ENCODE peak calls at places on chromosomes 5 and 9, in eight cellular contexts. One of them, this sample, is unnamed.

GRCh38 chr5:141489841-141490240 is 960 bp downstream of the PCDHGC5 start:
- DNase-seq in fibroblast of mammary gland: no peak
- DNase-seq in AG04449: no peak
- DNase-seq in PC-3: no peak
- DNase-seq in hepatocyte: no peak
- DNase-seq in kidney: no peak
- DNase-seq in GM12865: no peak
- DNase-seq in dorsolateral prefrontal cortex: no peak
- DNase-seq in this sample: no peak

GRCh38 chr5:159104058-159104651 is 4.4 kb upstream of the EBF1 start:
- DNase-seq in kidney: peak
- DNase-seq in dorsolateral prefrontal cortex: no peak
- DNase-seq in fibroblast of mammary gland: peak
- DNase-seq in PC-3: peak
- DNase-seq in hepatocyte: peak
- DNase-seq in AG04449: no peak
- DNase-seq in GM12865: peak
- DNase-seq in this sample: peak

GRCh38 chr9:113228130-113228665 is 6.9 kb downstream of the SLC31A1 start:
- DNase-seq in hepatocyte: peak
- DNase-seq in PC-3: no peak
- DNase-seq in kidney: no peak
- DNase-seq in AG04449: no peak
- DNase-seq in dorsolateral prefrontal cortex: no peak
- DNase-seq in GM12865: no peak
- DNase-seq in fibroblast of mammary gland: no peak
- DNase-seq in this sample: no peak

GRCh38 chr5:34038838-34039237 is 4.2 kb downstream of the C1QTNF3 start:
- DNase-seq in fibroblast of mammary gland: no peak
- DNase-seq in kidney: no peak
- DNase-seq in AG04449: no peak
- DNase-seq in GM12865: no peak
- DNase-seq in PC-3: no peak
- DNase-seq in hepatocyte: no peak
- DNase-seq in dorsolateral prefrontal cortex: no peak
- DNase-seq in this sample: no peak

GRCh38 chr9:33192493-33193245 is 25.5 kb upstream of the B4GALT1 start:
- DNase-seq in hepatocyte: no peak
- DNase-seq in AG04449: no peak
- DNase-seq in fibroblast of mammary gland: peak
- DNase-seq in GM12865: no peak
- DNase-seq in kidney: no peak
- DNase-seq in dorsolateral prefrontal cortex: no peak
- DNase-seq in PC-3: no peak
- DNase-seq in this sample: no peak

GRCh38 chr5:139762624-139763170 is 32.9 kb upstream of the PSD2 start:
- DNase-seq in PC-3: no peak
- DNase-seq in fibroblast of mammary gland: no peak
- DNase-seq in dorsolateral prefrontal cortex: no peak
- DNase-seq in GM12865: no peak
- DNase-seq in AG04449: no peak
- DNase-seq in kidney: peak
- DNase-seq in hepatocyte: peak
- DNase-seq in this sample: no peak

GRCh38 chr9:80605129-80605528 is 1033.4 kb downstream of the TLE4 start:
- DNase-seq in GM12865: no peak
- DNase-seq in hepatocyte: peak
- DNase-seq in dorsolateral prefrontal cortex: no peak
- DNase-seq in AG04449: no peak
- DNase-seq in fibroblast of mammary gland: peak
- DNase-seq in PC-3: peak
- DNase-seq in kidney: no peak
- DNase-seq in this sample: peak

GRCh38 chr9:129575818-129576217 is 45.1 kb downstream of the C9orf50 start:
- DNase-seq in PC-3: no peak
- DNase-seq in GM12865: no peak
- DNase-seq in fibroblast of mammary gland: no peak
- DNase-seq in hepatocyte: no peak
- DNase-seq in dorsolateral prefrontal cortex: no peak
- DNase-seq in kidney: no peak
- DNase-seq in AG04449: no peak
- DNase-seq in this sample: no peak

GRCh38 chr9:22114956-22115355 is 105.9 kb upstream of the CDKN2B start:
- DNase-seq in fibroblast of mammary gland: peak
- DNase-seq in GM12865: no peak
- DNase-seq in AG04449: no peak
- DNase-seq in dorsolateral prefrontal cortex: no peak
- DNase-seq in hepatocyte: no peak
- DNase-seq in PC-3: peak
- DNase-seq in kidney: no peak
- DNase-seq in this sample: no peak

GRCh38 chr9:131707677-131708612 is 31.9 kb downstream of the RAPGEF1 start:
- DNase-seq in PC-3: peak
- DNase-seq in kidney: no peak
- DNase-seq in GM12865: peak
- DNase-seq in AG04449: peak
- DNase-seq in fibroblast of mammary gland: peak
- DNase-seq in dorsolateral prefrontal cortex: no peak
- DNase-seq in hepatocyte: no peak
- DNase-seq in this sample: peak

GRCh38 chr5:78927657-78928282 is 57.3 kb downstream of the ARSB start:
- DNase-seq in hepatocyte: peak
- DNase-seq in PC-3: peak
- DNase-seq in fibroblast of mammary gland: peak
- DNase-seq in kidney: no peak
- DNase-seq in AG04449: peak
- DNase-seq in GM12865: no peak
- DNase-seq in dorsolateral prefrontal cortex: no peak
- DNase-seq in this sample: peak

GRCh38 chr5:69527128-69527745 is 32.8 kb upstream of the GTF2H2C start:
- DNase-seq in dorsolateral prefrontal cortex: no peak
- DNase-seq in hepatocyte: no peak
- DNase-seq in AG04449: no peak
- DNase-seq in PC-3: no peak
- DNase-seq in kidney: no peak
- DNase-seq in fibroblast of mammary gland: no peak
- DNase-seq in GM12865: no peak
- DNase-seq in this sample: no peak

GRCh38 chr5:43294226-43294625 is 19.0 kb downstream of the HMGCS1 start:
- DNase-seq in hepatocyte: no peak
- DNase-seq in PC-3: peak
- DNase-seq in kidney: no peak
- DNase-seq in AG04449: peak
- DNase-seq in dorsolateral prefrontal cortex: no peak
- DNase-seq in fibroblast of mammary gland: peak
- DNase-seq in GM12865: no peak
- DNase-seq in this sample: no peak

GRCh38 chr5:34598177-34598794 is 57.8 kb upstream of the RAI14 start:
- DNase-seq in hepatocyte: peak
- DNase-seq in PC-3: peak
- DNase-seq in AG04449: peak
- DNase-seq in GM12865: no peak
- DNase-seq in fibroblast of mammary gland: peak
- DNase-seq in dorsolateral prefrontal cortex: no peak
- DNase-seq in kidney: no peak
- DNase-seq in this sample: peak

GRCh38 chr5:77999013-77999798 is 223.1 kb upstream of the TBCA start:
- DNase-seq in AG04449: no peak
- DNase-seq in kidney: no peak
- DNase-seq in dorsolateral prefrontal cortex: no peak
- DNase-seq in PC-3: no peak
- DNase-seq in hepatocyte: no peak
- DNase-seq in fibroblast of mammary gland: no peak
- DNase-seq in GM12865: no peak
- DNase-seq in this sample: no peak

GRCh38 chr5:108382784-108383358 is 973 bp upstream of the FBXL17 start:
- DNase-seq in hepatocyte: peak
- DNase-seq in kidney: no peak
- DNase-seq in PC-3: no peak
- DNase-seq in AG04449: no peak
- DNase-seq in dorsolateral prefrontal cortex: no peak
- DNase-seq in GM12865: peak
- DNase-seq in fibroblast of mammary gland: peak
- DNase-seq in this sample: no peak

GRCh38 chr9:34891386-34891785 is 66.7 kb upstream of the PHF24 start:
- DNase-seq in dorsolateral prefrontal cortex: no peak
- DNase-seq in PC-3: peak
- DNase-seq in AG04449: no peak
- DNase-seq in hepatocyte: no peak
- DNase-seq in GM12865: no peak
- DNase-seq in kidney: no peak
- DNase-seq in fibroblast of mammary gland: peak
- DNase-seq in this sample: peak

GRCh38 chr5:68683632-68684035 is 410.2 kb upstream of the SLC30A5 start:
- DNase-seq in hepatocyte: peak
- DNase-seq in PC-3: peak
- DNase-seq in fibroblast of mammary gland: peak
- DNase-seq in kidney: peak
- DNase-seq in AG04449: peak
- DNase-seq in dorsolateral prefrontal cortex: peak
- DNase-seq in GM12865: no peak
- DNase-seq in this sample: peak

GRCh38 chr5:107476783-107477182 is 194.0 kb downstream of the EFNA5 start:
- DNase-seq in AG04449: no peak
- DNase-seq in hepatocyte: peak
- DNase-seq in GM12865: peak
- DNase-seq in fibroblast of mammary gland: no peak
- DNase-seq in kidney: no peak
- DNase-seq in PC-3: no peak
- DNase-seq in dorsolateral prefrontal cortex: no peak
- DNase-seq in this sample: no peak

GRCh38 chr5:17004441-17005086 is 68.5 kb upstream of the MYO10 start:
- DNase-seq in hepatocyte: no peak
- DNase-seq in PC-3: no peak
- DNase-seq in fibroblast of mammary gland: no peak
- DNase-seq in dorsolateral prefrontal cortex: no peak
- DNase-seq in AG04449: no peak
- DNase-seq in GM12865: no peak
- DNase-seq in kidney: no peak
- DNase-seq in this sample: no peak

GRCh38 chr9:132797861-132798659 is 80.0 kb downstream of the AK8 start:
- DNase-seq in kidney: peak
- DNase-seq in PC-3: no peak
- DNase-seq in dorsolateral prefrontal cortex: no peak
- DNase-seq in AG04449: no peak
- DNase-seq in fibroblast of mammary gland: peak
- DNase-seq in GM12865: no peak
- DNase-seq in hepatocyte: no peak
- DNase-seq in this sample: peak

GRCh38 chr5:51652980-51653379 is 269.7 kb downstream of the ISL1 start:
- DNase-seq in fibroblast of mammary gland: no peak
- DNase-seq in PC-3: peak
- DNase-seq in AG04449: no peak
- DNase-seq in dorsolateral prefrontal cortex: no peak
- DNase-seq in GM12865: no peak
- DNase-seq in kidney: no peak
- DNase-seq in hepatocyte: no peak
- DNase-seq in this sample: no peak

GRCh38 chr5:169826618-169827017 is 153.7 kb downstream of the INSYN2B start:
- DNase-seq in kidney: no peak
- DNase-seq in dorsolateral prefrontal cortex: no peak
- DNase-seq in GM12865: no peak
- DNase-seq in AG04449: no peak
- DNase-seq in hepatocyte: no peak
- DNase-seq in fibroblast of mammary gland: no peak
- DNase-seq in PC-3: peak
- DNase-seq in this sample: no peak
- TF ChIP-seq CTCF in kidney: peak
- TF ChIP-seq CTCF in dorsolateral prefrontal cortex: no peak
- TF ChIP-seq CTCF in GM12865: no peak
- TF ChIP-seq CTCF in AG04449: no peak
- TF ChIP-seq CTCF in hepatocyte: peak
- TF ChIP-seq CTCF in fibroblast of mammary gland: peak
- TF ChIP-seq CTCF in PC-3: peak
- TF ChIP-seq CTCF in this sample: peak

GRCh38 chr9:133945977-133946753 is 46.0 kb downstream of the VAV2 start:
- DNase-seq in kidney: peak
- DNase-seq in PC-3: no peak
- DNase-seq in dorsolateral prefrontal cortex: no peak
- DNase-seq in fibroblast of mammary gland: no peak
- DNase-seq in GM12865: peak
- DNase-seq in hepatocyte: no peak
- DNase-seq in AG04449: no peak
- DNase-seq in this sample: no peak
- H3K4me3 ChIP-seq in kidney: no peak
- H3K4me3 ChIP-seq in PC-3: no peak
- H3K4me3 ChIP-seq in dorsolateral prefrontal cortex: no peak
- H3K4me3 ChIP-seq in fibroblast of mammary gland: no peak
- H3K4me3 ChIP-seq in GM12865: peak
- H3K4me3 ChIP-seq in hepatocyte: no peak
- H3K4me3 ChIP-seq in AG04449: no peak
- H3K4me3 ChIP-seq in this sample: no peak

DNA sequence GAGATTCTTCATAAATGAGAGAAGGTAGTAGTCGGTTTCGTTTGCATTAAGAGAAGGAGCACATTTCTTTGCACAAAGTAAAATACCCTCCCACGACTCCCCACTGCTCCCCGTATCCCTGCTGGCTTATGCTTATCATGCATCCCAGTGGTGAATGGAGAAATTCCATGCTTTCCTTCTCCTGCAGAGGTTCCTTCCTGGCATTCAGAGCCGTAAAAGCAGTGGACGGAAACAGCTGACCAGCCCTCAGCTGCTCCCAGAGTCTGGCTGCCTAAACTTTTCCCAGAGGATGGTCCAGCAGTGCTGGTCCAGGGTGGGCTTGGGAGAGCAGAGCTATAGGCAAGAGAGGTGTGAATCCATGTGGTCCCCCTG is 93.1 kb downstream of the C9orf152 start:
- DNase-seq in kidney: no peak
- DNase-seq in AG04449: no peak
- DNase-seq in hepatocyte: no peak
- DNase-seq in GM12865: no peak
- DNase-seq in dorsolateral prefrontal cortex: no peak
- DNase-seq in PC-3: no peak
- DNase-seq in fibroblast of mammary gland: peak
- DNase-seq in this sample: peak
- TF ChIP-seq CTCF in kidney: no peak
- TF ChIP-seq CTCF in AG04449: no peak
- TF ChIP-seq CTCF in hepatocyte: no peak
- TF ChIP-seq CTCF in GM12865: no peak
- TF ChIP-seq CTCF in dorsolateral prefrontal cortex: no peak
- TF ChIP-seq CTCF in PC-3: no peak
- TF ChIP-seq CTCF in fibroblast of mammary gland: no peak
- TF ChIP-seq CTCF in this sample: no peak

DNA sequence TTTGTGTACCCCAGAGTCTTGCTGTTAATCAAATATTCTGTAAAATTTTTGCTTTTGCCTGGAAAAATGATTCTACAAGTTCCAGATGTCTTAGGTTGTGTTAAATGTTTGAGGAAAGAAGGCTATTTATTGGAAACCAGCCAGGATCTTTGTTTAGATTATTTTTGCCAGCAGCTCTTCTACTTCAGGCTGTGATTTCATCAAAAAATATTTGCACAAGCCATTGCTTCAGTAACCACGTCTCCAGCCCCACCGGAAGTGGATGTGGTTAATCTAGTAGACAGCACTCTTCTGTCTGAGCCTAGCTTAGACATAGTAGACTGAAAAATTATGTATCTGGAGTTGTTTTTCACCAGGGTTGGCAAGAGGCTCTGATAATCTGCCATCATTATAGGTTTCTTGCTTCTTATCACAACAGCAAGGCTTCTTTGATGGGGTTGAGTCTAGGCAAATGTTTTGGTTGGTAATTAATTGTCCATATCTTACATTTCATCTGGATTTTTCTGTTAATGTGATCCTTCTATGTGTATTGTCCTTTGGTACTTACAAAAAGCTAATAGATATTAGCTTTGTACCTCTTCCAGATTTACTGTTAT is 17.1 kb downstream of the KCTD16 start:
- DNase-seq in PC-3: peak
- DNase-seq in fibroblast of mammary gland: peak
- DNase-seq in AG04449: peak
- DNase-seq in dorsolateral prefrontal cortex: no peak
- DNase-seq in GM12865: peak
- DNase-seq in hepatocyte: peak
- DNase-seq in kidney: peak
- DNase-seq in this sample: peak
- H3K4me3 ChIP-seq in PC-3: no peak
- H3K4me3 ChIP-seq in fibroblast of mammary gland: no peak
- H3K4me3 ChIP-seq in AG04449: no peak
- H3K4me3 ChIP-seq in dorsolateral prefrontal cortex: no peak
- H3K4me3 ChIP-seq in GM12865: no peak
- H3K4me3 ChIP-seq in hepatocyte: no peak
- H3K4me3 ChIP-seq in kidney: no peak
- H3K4me3 ChIP-seq in this sample: no peak